ENCODE peak calls at places on chromosomes 12 and 14, in eight cellular contexts. B is T-helper 17 cell; C is dermis blood vessel endothelial cell; J is choroid plexus epithelial cell; A is naive thymus-derived CD8-positive, alpha-beta T cell; E is mucosa of descending colon; L is HuH-7; T is AG10803. W is an unnamed sample.

GRCh38 chr14:74574706-74575105 is 37.3 kb downstream of the LTBP2 start:
- DNase-seq in L (no peak), A (no peak), T (no peak), E (peak), J (no peak), B (no peak), C (peak), W (no peak)

GRCh38 chr12:57759360-57759980 is 4.6 kb downstream of the MARCHF9 start:
- DNase-seq in T (no peak), E (no peak), A (no peak), J (peak), B (no peak), C (peak), L (peak), W (no peak)

GRCh38 chr14:59254911-59255545 is 66.6 kb downstream of the DAAM1 start:
- DNase-seq in T (peak), A (no peak), B (no peak), E (no peak), J (peak), C (peak), L (no peak), W (no peak)

GRCh38 chr14:34692348-34692747 is 22.0 kb downstream of the CFL2 start:
- DNase-seq in B (no peak), E (no peak), T (peak), A (no peak), L (no peak), J (no peak), C (no peak), W (no peak)

GRCh38 chr12:110687770-110688169 is 1.1 kb downstream of the HVCN1 start:
- DNase-seq in A (no peak), E (no peak), C (no peak), L (no peak), T (no peak), B (no peak), J (no peak), W (no peak)

GRCh38 chr12:86712425-86712843 is 456.2 kb upstream of the MGAT4C start:
- DNase-seq in A (no peak), C (peak), B (no peak), E (no peak), T (peak), J (peak), L (no peak), W (no peak)

GRCh38 chr12:52906049-52906645 is 1.3 kb upstream of the KRT8 start:
- DNase-seq in L (no peak), T (no peak), B (no peak), A (no peak), C (no peak), J (no peak), E (no peak), W (no peak)

GRCh38 chr12:7433276-7433822 is 10.6 kb downstream of the CD163L1 start:
- DNase-seq in J (peak), L (no peak), T (peak), A (no peak), E (no peak), C (peak), B (no peak), W (no peak)

GRCh38 chr14:91413547-91414474 is 3.8 kb downstream of the CCDC88C start:
- DNase-seq in J (no peak), L (no peak), C (no peak), E (peak), A (no peak), B (no peak), T (no peak), W (peak)

GRCh38 chr12:58503731-58504520 is 416.4 kb downstream of the LRIG3 start:
- DNase-seq in C (no peak), B (no peak), T (peak), J (peak), A (no peak), L (no peak), E (no peak), W (no peak)

GRCh38 chr12:53172352-53172751 is 8.2 kb upstream of the ZNF740 start:
- DNase-seq in B (no peak), L (no peak), C (no peak), E (no peak), T (peak), A (no peak), J (peak), W (no peak)

GRCh38 chr12:45178771-45179170 is 37.1 kb upstream of the ANO6 start:
- DNase-seq in A (no peak), J (no peak), B (no peak), L (no peak), C (no peak), E (no peak), T (no peak), W (no peak)

GRCh38 chr12:118103231-118103600 is 595 bp downstream of the VSIG10 start:
- DNase-seq in L (no peak), B (no peak), J (peak), C (peak), E (no peak), A (no peak), T (peak), W (peak)

GRCh38 chr12:115660211-115660805 is 617.2 kb downstream of the MED13L start:
- DNase-seq in L (no peak), C (peak), T (peak), J (peak), A (no peak), E (no peak), B (no peak), W (peak)

W was measured in left colon.